ENCODE peak calls at places on chromosomes 3 and 15, in nine cellular contexts. T, W, P, E, Z, L, B, G and A are unnamed samples.
A peak's percentile ranks its signal among the peaks of the same experiment; 100 is the strongest.

GRCh38 chr15:40567111-40567510 is 2.0 kb upstream of the RPUSD2 start:
- DNase-seq in E (no peak), P (no peak), W (peak; percentile 61), B (no peak), L (peak; percentile 25), Z (no peak), G (no peak), T (no peak), A (no peak)

GRCh38 chr3:63478962-63479660 is 173.4 kb upstream of the SNTN start:
- DNase-seq in E (no peak), L (peak; percentile 3), B (no peak), P (no peak), W (no peak), G (no peak), T (no peak), Z (no peak), A (no peak)

GRCh38 chr15:67193223-67194009 is 61.0 kb downstream of the AAGAB start:
- DNase-seq in W (no peak), P (no peak), G (no peak), Z (no peak), E (peak; percentile 79), T (no peak), B (no peak), L (no peak), A (no peak)

GRCh38 chr3:63521657-63522056 is 130.8 kb upstream of the SNTN start:
- DNase-seq in W (no peak), T (no peak), P (no peak), Z (no peak), E (no peak), L (no peak), B (no peak), G (no peak), A (no peak)

GRCh38 chr15:69119692-69120395 is 40.6 kb upstream of the GLCE start:
- DNase-seq in W (peak; percentile 28), G (no peak), Z (no peak), P (no peak), L (no peak), T (no peak), B (no peak), E (no peak), A (no peak)

GRCh38 chr15:100902436-100903190 is 16.5 kb upstream of the LRRK1 start:
- DNase-seq in B (peak; percentile 86), T (peak; percentile 76), Z (peak; percentile 82), W (no peak), G (no peak), E (peak; percentile 97), P (no peak), L (peak; percentile 96), A (no peak)

GRCh38 chr3:65406470-65406869 is 632.2 kb downstream of the MAGI1 start:
- DNase-seq in P (no peak), W (no peak), E (no peak), L (peak; percentile 32), G (no peak), B (no peak), Z (no peak), T (no peak), A (no peak)

GRCh38 chr3:27368831-27369607 is at the start of gene NEK10:
- DNase-seq in W (peak; percentile 97), T (peak; percentile 91), L (peak; percentile 91), Z (peak; percentile 88), P (no peak), B (peak; percentile 96), E (peak; percentile 93), G (peak; percentile 91), A (peak; percentile 82)

GRCh38 chr3:188442430-188442829 is 288.5 kb downstream of the LPP start:
- DNase-seq in G (no peak), Z (no peak), P (no peak), W (no peak), B (no peak), L (no peak), E (no peak), T (no peak), A (no peak)

GRCh38 chr3:46407976-46408375 is 917 bp downstream of the CCRL2 start:
- DNase-seq in T (peak; percentile 50), G (no peak), L (no peak), W (no peak), Z (no peak), E (no peak), P (no peak), B (no peak), A (no peak)

GRCh38 chr3:155382396-155383042 is 89.0 kb upstream of the STRIT1 start:
- DNase-seq in G (peak; percentile 67), L (peak; percentile 63), P (peak; percentile 27), B (peak; percentile 56), T (no peak), Z (peak; percentile 58), E (peak; percentile 69), W (peak; percentile 91), A (peak; percentile 21)

GRCh38 chr3:112640333-112640863 is 545 bp downstream of the CCDC80 start:
- DNase-seq in L (peak; percentile 77), E (peak; percentile 75), W (peak; percentile 47), B (peak; percentile 73), G (no peak), Z (no peak), T (no peak), P (no peak), A (no peak)

GRCh38 chr3:112644453-112644852 is 3.5 kb upstream of the CCDC80 start:
- DNase-seq in W (no peak), P (no peak), T (no peak), E (no peak), G (no peak), B (no peak), L (no peak), Z (no peak), A (no peak)

GRCh38 chr3:112640864-112641751 is at the start of gene CCDC80:
- DNase-seq in B (peak; percentile 92), W (peak; percentile 23), E (peak; percentile 71), P (no peak), L (peak; percentile 95), Z (peak; percentile 25), G (no peak), T (no peak), A (no peak)

GRCh38 chr3:112643621-112644236 is 2.8 kb upstream of the CCDC80 start:
- DNase-seq in L (no peak), E (no peak), W (no peak), G (no peak), B (no peak), T (no peak), Z (no peak), P (no peak), A (no peak)

GRCh38 chr3:112642912-112643506 is 2.1 kb upstream of the CCDC80 start:
- DNase-seq in Z (peak; percentile 78), G (peak; percentile 90), T (peak; percentile 84), B (peak; percentile 84), P (no peak), W (peak; percentile 90), E (peak; percentile 93), L (peak; percentile 96), A (peak; percentile 67)
- TF ChIP-seq CTCF in Z (peak; percentile 89), G (peak; percentile 76), T (peak; percentile 55), B (peak; percentile 90), P (peak; percentile 94), W (peak; percentile 84), E (peak; percentile 77), L (peak; percentile 93), A (peak; percentile 53)

DNA sequence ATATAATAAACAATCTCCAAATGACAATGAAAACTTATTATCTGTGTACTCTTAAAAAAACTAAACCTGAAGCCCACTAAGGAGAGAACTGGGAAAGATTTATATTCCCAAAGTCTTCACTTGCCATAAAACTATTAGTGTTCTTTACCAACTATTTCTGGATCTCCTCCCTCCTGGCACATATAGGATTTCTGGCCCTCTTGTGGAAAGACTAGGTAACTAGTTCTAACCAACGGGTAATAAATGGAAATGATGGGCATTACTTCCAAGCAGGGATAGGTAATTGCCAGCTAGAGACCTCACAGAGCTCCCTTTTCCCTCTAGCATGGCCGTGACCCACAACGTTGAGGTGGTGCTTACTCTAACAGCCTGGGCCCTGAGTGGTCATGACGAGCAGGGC is 110.1 kb downstream of the DNAH12 start:
- DNase-seq in G (no peak), P (no peak), Z (no peak), T (no peak), L (peak; percentile 54), E (no peak), B (peak; percentile 31), W (peak; percentile 63), A (no peak)
- TF ChIP-seq CTCF in G (peak; percentile 19), P (peak; percentile 62), Z (peak; percentile 40), T (no peak), L (peak; percentile 39), E (no peak), B (peak; percentile 46), W (peak; percentile 68), A (peak; percentile 50)

GRCh38 chr15:83444936-83445335 is 2.2 kb upstream of the SH3GL3 start:
- DNase-seq in W (no peak), L (no peak), T (no peak), G (no peak), E (no peak), B (no peak), Z (no peak), P (no peak), A (no peak)

GRCh38 chr15:83445653-83446052 is 1.5 kb upstream of the SH3GL3 start:
- DNase-seq in Z (no peak), W (peak; percentile 21), E (no peak), G (no peak), B (no peak), T (no peak), L (no peak), P (no peak), A (no peak)

GRCh38 chr15:83446417-83446816 is 724 bp upstream of the SH3GL3 start:
- DNase-seq in T (no peak), B (no peak), G (no peak), P (no peak), W (no peak), E (no peak), Z (no peak), L (no peak), A (no peak)

GRCh38 chr15:83449250-83449671 is 2.1 kb downstream of the SH3GL3 start:
- DNase-seq in L (no peak), W (no peak), G (no peak), Z (no peak), P (no peak), B (no peak), E (no peak), T (no peak), A (no peak)

DNA sequence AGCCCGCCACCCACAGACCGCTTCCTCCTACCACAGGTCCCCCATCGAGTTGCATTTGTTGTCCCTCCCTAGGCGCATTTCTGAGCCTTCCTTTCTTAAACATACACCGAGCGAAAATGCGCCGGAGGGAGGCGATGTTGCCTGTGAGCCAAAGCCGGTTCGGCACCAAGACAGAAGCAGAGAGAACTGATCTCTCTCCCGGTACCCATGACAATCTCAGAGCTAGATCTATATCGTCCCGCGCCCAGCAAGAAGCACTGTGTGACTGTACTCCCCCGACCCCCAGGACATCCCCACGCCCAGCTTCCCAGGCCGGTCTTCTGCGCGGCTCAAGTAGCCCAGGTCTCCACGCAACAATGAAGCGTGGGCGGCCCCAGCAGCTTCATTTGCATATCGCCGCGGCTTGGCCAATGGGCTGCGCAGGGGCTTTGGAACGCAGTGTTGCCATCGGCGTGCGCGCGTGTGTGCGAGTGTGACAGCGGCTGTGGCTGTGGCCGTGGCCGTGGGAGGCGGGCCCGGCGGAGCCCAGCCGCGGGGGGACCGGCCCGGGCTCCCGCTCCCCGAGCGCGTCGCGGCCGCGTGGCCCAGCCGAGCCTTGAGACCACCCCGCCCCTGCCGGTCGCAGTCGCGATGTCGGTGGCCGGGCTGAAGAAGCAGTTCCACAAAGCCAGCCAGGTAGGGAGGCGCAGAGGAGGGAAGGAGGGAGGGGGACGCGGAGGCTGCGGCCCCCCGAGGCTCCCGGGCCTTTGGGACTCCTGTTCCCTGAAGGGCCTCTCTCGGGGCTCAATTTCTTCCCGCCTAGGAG is at the start of gene SH3GL3:
- DNase-seq in L (peak; percentile 76), W (peak; percentile 93), Z (peak; percentile 72), T (peak; percentile 81), E (peak; percentile 91), G (peak; percentile 83), B (peak; percentile 77), P (no peak), A (peak; percentile 85)
- TF ChIP-seq CTCF in L (peak; percentile 35), W (peak; percentile 51), Z (peak; percentile 41), T (no peak), E (no peak), G (no peak), B (peak; percentile 83), P (no peak), A (peak; percentile 14)

GRCh38 chr3:143001369-143002082 is at the start of gene U2SURP:
- DNase-seq in L (peak; percentile 99), Z (peak; percentile 96), W (peak; percentile 99), G (peak; percentile 98), B (peak; percentile 95), T (peak; percentile 97), E (peak; percentile 98), P (peak; percentile 98), A (peak; percentile 93)
- TF ChIP-seq CTCF in L (no peak), Z (peak; percentile 8), W (no peak), G (no peak), B (no peak), T (no peak), E (no peak), P (no peak), A (no peak)